ENCODE peak calls at places on chromosome X, in seven cellular contexts. L is mesendoderm; U is effector memory CD4-positive, alpha-beta T cell; N is kidney; P is endodermal cell; R is ovary; T is aorta. G is an unnamed sample. For H3K4me1 and H3K36me3, the result is how much of the 10 kb centered on the place peaks cover.

GRCh38 chrX:81202989-81203388 is 1.1 kb downstream of the SH3BGRL start:
- DNase-seq in L (no peak), U (no peak), N (no peak), P (no peak), R (no peak), T (no peak), G (no peak)

GRCh38 chrX:104660092-104660491 is 94.1 kb downstream of the IL1RAPL2 start:
- DNase-seq in L (no peak), U (no peak), N (no peak), P (no peak), R (no peak), T (no peak), G (no peak)

GRCh38 chrX:35115205-35115604 is 172.6 kb downstream of the FAM47B start:
- DNase-seq in L (no peak), U (no peak), N (no peak), P (no peak), R (no peak), T (no peak), G (no peak)

GRCh38 chrX:39766085-39766726 is 331.6 kb downstream of the BCOR start:
- DNase-seq in L (no peak), U (no peak), N (no peak), P (peak), R (no peak), T (no peak), G (no peak)

GRCh38 chrX:42832764-42833549 is 55.0 kb upstream of the PPP1R2C start:
- DNase-seq in L (no peak), U (no peak), N (no peak), P (no peak), R (no peak), T (no peak), G (no peak)

GRCh38 chrX:72268601-72269365 is 8.3 kb downstream of the RPS4X start:
- DNase-seq in L (no peak), U (no peak), N (no peak), P (no peak), R (no peak), T (no peak), G (no peak)

GRCh38 chrX:110847334-110847733 is 51.7 kb upstream of the CHRDL1 start:
- DNase-seq in L (peak), U (no peak), N (no peak), P (peak), R (no peak), T (no peak), G (peak)

GRCh38 chrX:68041110-68041509 is 392.2 kb downstream of the OPHN1 start:
- DNase-seq in L (no peak), U (no peak), N (no peak), P (no peak), R (no peak), T (no peak), G (peak)

GRCh38 chrX:86917959-86918358 is 599.6 kb upstream of the KLHL4 start:
- DNase-seq in L (no peak), U (no peak), N (no peak), P (no peak), R (no peak), T (no peak), G (no peak)

GRCh38 chrX:38124000-38124399 is 96.7 kb downstream of the SRPX start:
- DNase-seq in L (no peak), U (no peak), N (no peak), P (no peak), R (no peak), T (no peak), G (no peak)

GRCh38 chrX:92230628-92231027 is 451.5 kb downstream of the PCDH11X start:
- DNase-seq in L (no peak), U (no peak), N (no peak), P (no peak), R (no peak), T (no peak), G (no peak)

GRCh38 chrX:40418413-40419195 is 162.2 kb upstream of the ATP6AP2 start:
- DNase-seq in L (no peak), U (no peak), N (no peak), P (no peak), R (no peak), T (no peak), G (no peak)

GRCh38 chrX:129641941-129642340 is 12.8 kb downstream of the APLN start:
- DNase-seq in L (no peak), U (no peak), N (no peak), P (no peak), R (no peak), T (no peak), G (no peak)

GRCh38 chrX:33053001-33053400 is 158.3 kb downstream of the DMD start:
- DNase-seq in L (no peak), U (no peak), N (no peak), P (no peak), R (no peak), T (no peak), G (no peak)

DNA sequence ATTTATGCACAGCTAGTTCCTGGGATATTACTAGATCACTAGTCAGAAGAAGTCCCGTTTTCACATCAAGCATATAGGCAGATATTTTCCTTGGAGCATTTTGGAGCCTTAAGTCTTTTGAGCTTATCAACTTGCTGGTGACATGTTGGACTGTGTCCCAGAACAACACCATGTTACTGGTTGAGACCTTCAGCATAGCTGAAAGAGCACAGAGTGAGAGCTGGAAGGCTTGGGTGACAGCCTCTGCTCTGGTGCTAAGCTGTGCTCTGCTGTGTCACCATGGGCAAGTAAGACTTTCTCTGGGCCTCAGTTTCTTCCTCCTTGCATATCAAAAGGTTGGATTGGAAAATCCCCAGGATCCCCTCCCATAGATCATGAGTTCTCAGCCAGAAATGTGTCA is 116.6 kb upstream of the FRMPD4 start:
- DNase-seq in L (no peak), U (no peak), N (no peak), P (no peak), R (no peak), T (no peak), G (no peak)
- H3K4me1 ChIP-seq in L (under half), U (under half), N (under half), P (under half), R (under half), T (under half), G (under half)

GRCh38 chrX:106451933-106452332 is 159.8 kb upstream of the RADX start:
- DNase-seq in L (no peak), U (no peak), N (no peak), P (no peak), R (no peak), T (no peak), G (no peak)

GRCh38 chrX:106457802-106458201 is 154.0 kb upstream of the RADX start:
- DNase-seq in L (no peak), U (no peak), N (no peak), P (no peak), R (no peak), T (no peak), G (no peak)
- H3K4me3 ChIP-seq in L (no peak), U (no peak), N (no peak), P (no peak), R (no peak), T (no peak), G (no peak)

GRCh38 chrX:69369999-69370398 is 134.1 kb upstream of the NALF2 start:
- DNase-seq in L (no peak), U (no peak), N (no peak), P (no peak), R (no peak), T (no peak), G (no peak)
- H3K36me3 ChIP-seq in L (under half), U (under half), N (under half), P (under half), R (under half), T (under half), G (under half)

DNA sequence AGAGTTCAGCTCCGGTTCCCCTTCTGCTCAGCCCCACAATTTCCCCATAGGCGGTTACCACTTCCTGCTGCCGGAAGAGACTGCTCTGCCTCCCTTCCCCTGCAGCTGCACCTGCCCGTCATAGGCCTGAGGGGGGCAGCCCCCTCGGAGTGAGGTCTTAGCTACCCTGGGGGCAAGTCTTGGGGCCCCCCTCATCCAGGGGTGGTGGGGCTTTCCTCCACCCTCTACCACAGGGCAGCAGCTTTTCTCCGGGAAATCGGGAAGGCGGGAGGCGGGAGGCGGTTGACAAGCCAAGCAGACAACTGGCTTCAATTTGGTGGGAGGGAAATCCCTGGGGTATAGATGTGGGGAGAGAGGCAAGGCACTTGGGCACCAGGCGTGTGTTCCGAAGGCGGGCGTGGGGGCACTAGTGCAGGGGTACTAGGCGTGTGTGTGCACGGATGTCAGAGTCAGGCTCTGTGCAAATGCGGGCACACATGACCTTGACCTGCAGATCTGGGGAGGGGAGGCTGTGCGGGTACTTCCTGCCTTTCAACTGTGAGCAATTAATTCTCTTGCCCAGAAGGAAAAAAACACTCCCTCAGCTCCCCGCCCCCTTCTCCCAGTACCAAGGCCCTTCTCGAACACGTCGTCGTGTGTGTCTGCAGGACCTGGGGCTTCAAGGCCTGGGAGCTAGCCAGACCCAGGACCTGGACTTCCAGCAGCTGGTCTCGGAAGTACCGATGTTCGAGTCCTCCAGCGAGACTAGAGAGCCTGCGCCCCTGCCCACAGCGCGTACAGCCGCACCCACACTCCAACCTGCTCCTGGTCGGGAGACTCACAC is 1.0 kb upstream of the ARHGAP4 start:
- DNase-seq in L (no peak), U (peak), N (peak), P (no peak), R (peak), T (peak), G (peak)
- H3K4me1 ChIP-seq in L (under half), U (under half), N (under half), P (under half), R (under half), T (under half), G (under half)

DNA sequence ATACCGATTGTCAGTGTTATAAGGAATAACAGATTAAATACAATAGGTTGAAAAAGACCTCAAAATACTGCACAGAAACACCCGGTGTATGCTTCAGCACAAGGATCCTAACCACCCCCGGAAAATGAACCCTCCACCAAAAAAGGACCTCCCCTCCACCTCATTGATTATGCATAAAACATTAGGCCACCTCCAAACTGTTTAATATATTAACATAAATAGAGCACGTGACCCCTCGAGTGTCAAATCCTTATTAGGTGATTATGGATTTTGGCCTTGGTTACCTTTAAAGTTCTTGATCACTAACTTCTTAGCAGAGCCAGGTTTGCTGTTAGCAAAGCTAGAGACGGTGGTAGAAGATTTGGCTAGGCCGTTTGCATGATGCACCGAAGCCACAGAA is 963 bp downstream of the CUL4B start:
- DNase-seq in L (no peak), U (no peak), N (no peak), P (no peak), R (no peak), T (no peak), G (no peak)
- H3K4me3 ChIP-seq in L (peak), U (peak), N (peak), P (peak), R (peak), T (peak), G (peak)

G was measured in HAP-1.